ENCODE peak calls at places on chromosomes 1 and 21, in eight cellular contexts. One of them, this sample, is unnamed.

GRCh38 chr1:145995148-145995851 is 1.1 kb downstream of the TXNIP start:
- DNase-seq in breast epithelium: no peak
- DNase-seq in endothelial cell: no peak
- DNase-seq in lower leg skin: peak
- DNase-seq in Calu3: no peak
- DNase-seq in left ventricle myocardium inferior: no peak
- DNase-seq in neural crest cell: no peak
- DNase-seq in bronchial epithelial cell: no peak
- DNase-seq in this sample: no peak

GRCh38 chr1:29878501-29878900 is 642.2 kb downstream of the PTPRU start:
- DNase-seq in bronchial epithelial cell: no peak
- DNase-seq in lower leg skin: peak
- DNase-seq in endothelial cell: no peak
- DNase-seq in breast epithelium: no peak
- DNase-seq in Calu3: no peak
- DNase-seq in left ventricle myocardium inferior: no peak
- DNase-seq in neural crest cell: no peak
- DNase-seq in this sample: no peak

GRCh38 chr21:31520506-31521163 is 138.9 kb upstream of the SOD1 start:
- DNase-seq in left ventricle myocardium inferior: no peak
- DNase-seq in endothelial cell: no peak
- DNase-seq in lower leg skin: no peak
- DNase-seq in breast epithelium: no peak
- DNase-seq in Calu3: no peak
- DNase-seq in bronchial epithelial cell: no peak
- DNase-seq in neural crest cell: no peak
- DNase-seq in this sample: no peak

GRCh38 chr1:40944326-40944725 is 35.2 kb upstream of the CTPS1 start:
- DNase-seq in left ventricle myocardium inferior: no peak
- DNase-seq in breast epithelium: peak
- DNase-seq in lower leg skin: no peak
- DNase-seq in bronchial epithelial cell: peak
- DNase-seq in Calu3: peak
- DNase-seq in endothelial cell: no peak
- DNase-seq in neural crest cell: no peak
- DNase-seq in this sample: peak

GRCh38 chr1:1020415-1021009 is 592 bp downstream of the AGRN start:
- DNase-seq in lower leg skin: no peak
- DNase-seq in bronchial epithelial cell: no peak
- DNase-seq in neural crest cell: peak
- DNase-seq in breast epithelium: no peak
- DNase-seq in left ventricle myocardium inferior: no peak
- DNase-seq in endothelial cell: no peak
- DNase-seq in Calu3: peak
- DNase-seq in this sample: no peak

GRCh38 chr1:177247777-177248176 is 77.0 kb downstream of the BRINP2 start:
- DNase-seq in left ventricle myocardium inferior: no peak
- DNase-seq in bronchial epithelial cell: no peak
- DNase-seq in breast epithelium: no peak
- DNase-seq in endothelial cell: no peak
- DNase-seq in neural crest cell: no peak
- DNase-seq in lower leg skin: no peak
- DNase-seq in Calu3: no peak
- DNase-seq in this sample: no peak

GRCh38 chr1:80731241-80731894 is 1069.4 kb upstream of the ADGRL2 start:
- DNase-seq in Calu3: peak
- DNase-seq in neural crest cell: no peak
- DNase-seq in breast epithelium: peak
- DNase-seq in left ventricle myocardium inferior: peak
- DNase-seq in lower leg skin: no peak
- DNase-seq in endothelial cell: no peak
- DNase-seq in bronchial epithelial cell: peak
- DNase-seq in this sample: no peak

GRCh38 chr1:85078903-85079302 is 30.6 kb upstream of the MCOLN3 start:
- DNase-seq in breast epithelium: no peak
- DNase-seq in neural crest cell: no peak
- DNase-seq in bronchial epithelial cell: no peak
- DNase-seq in left ventricle myocardium inferior: no peak
- DNase-seq in endothelial cell: no peak
- DNase-seq in Calu3: no peak
- DNase-seq in lower leg skin: no peak
- DNase-seq in this sample: peak

GRCh38 chr21:45326834-45327457 is 39.3 kb upstream of the POFUT2 start:
- DNase-seq in lower leg skin: no peak
- DNase-seq in neural crest cell: no peak
- DNase-seq in left ventricle myocardium inferior: peak
- DNase-seq in breast epithelium: no peak
- DNase-seq in Calu3: no peak
- DNase-seq in bronchial epithelial cell: no peak
- DNase-seq in endothelial cell: no peak
- DNase-seq in this sample: no peak

GRCh38 chr1:152566681-152567080 is at the start of gene LCE3E:
- DNase-seq in endothelial cell: no peak
- DNase-seq in bronchial epithelial cell: peak
- DNase-seq in left ventricle myocardium inferior: no peak
- DNase-seq in neural crest cell: no peak
- DNase-seq in lower leg skin: no peak
- DNase-seq in breast epithelium: no peak
- DNase-seq in Calu3: no peak
- DNase-seq in this sample: no peak

GRCh38 chr1:2284932-2285331 is 56.8 kb downstream of the SKI start:
- DNase-seq in Calu3: no peak
- DNase-seq in lower leg skin: no peak
- DNase-seq in left ventricle myocardium inferior: no peak
- DNase-seq in bronchial epithelial cell: no peak
- DNase-seq in endothelial cell: no peak
- DNase-seq in neural crest cell: no peak
- DNase-seq in breast epithelium: no peak
- DNase-seq in this sample: no peak

GRCh38 chr1:221035680-221036153 is 156.5 kb downstream of the HLX start:
- DNase-seq in Calu3: no peak
- DNase-seq in lower leg skin: no peak
- DNase-seq in bronchial epithelial cell: peak
- DNase-seq in left ventricle myocardium inferior: no peak
- DNase-seq in breast epithelium: no peak
- DNase-seq in endothelial cell: no peak
- DNase-seq in neural crest cell: no peak
- DNase-seq in this sample: peak

GRCh38 chr1:16251381-16251780 is 14.4 kb upstream of the CPLANE2 start:
- DNase-seq in left ventricle myocardium inferior: no peak
- DNase-seq in breast epithelium: no peak
- DNase-seq in bronchial epithelial cell: no peak
- DNase-seq in neural crest cell: no peak
- DNase-seq in endothelial cell: no peak
- DNase-seq in lower leg skin: peak
- DNase-seq in Calu3: no peak
- DNase-seq in this sample: no peak

GRCh38 chr1:87841332-87841731 is 512.7 kb downstream of the LMO4 start:
- DNase-seq in bronchial epithelial cell: no peak
- DNase-seq in endothelial cell: no peak
- DNase-seq in lower leg skin: no peak
- DNase-seq in neural crest cell: no peak
- DNase-seq in left ventricle myocardium inferior: no peak
- DNase-seq in Calu3: no peak
- DNase-seq in breast epithelium: no peak
- DNase-seq in this sample: no peak

GRCh38 chr1:16068356-16069270 is 4.8 kb downstream of the FAM131C start:
- DNase-seq in lower leg skin: no peak
- DNase-seq in breast epithelium: no peak
- DNase-seq in bronchial epithelial cell: no peak
- DNase-seq in Calu3: no peak
- DNase-seq in endothelial cell: no peak
- DNase-seq in neural crest cell: no peak
- DNase-seq in left ventricle myocardium inferior: peak
- DNase-seq in this sample: peak

GRCh38 chr1:16644179-16645043 is 22.3 kb downstream of the RNU1-3 start:
- DNase-seq in neural crest cell: peak
- DNase-seq in breast epithelium: peak
- DNase-seq in Calu3: peak
- DNase-seq in left ventricle myocardium inferior: peak
- DNase-seq in bronchial epithelial cell: peak
- DNase-seq in endothelial cell: peak
- DNase-seq in lower leg skin: peak
- DNase-seq in this sample: peak

GRCh38 chr1:169970114-169970513 is 76.4 kb upstream of the SCYL3 start:
- DNase-seq in endothelial cell: no peak
- DNase-seq in breast epithelium: no peak
- DNase-seq in left ventricle myocardium inferior: no peak
- DNase-seq in Calu3: no peak
- DNase-seq in neural crest cell: no peak
- DNase-seq in bronchial epithelial cell: no peak
- DNase-seq in lower leg skin: no peak
- DNase-seq in this sample: no peak

GRCh38 chr1:35894183-35894582 is 11.2 kb downstream of the AGO1 start:
- DNase-seq in left ventricle myocardium inferior: no peak
- DNase-seq in bronchial epithelial cell: no peak
- DNase-seq in breast epithelium: no peak
- DNase-seq in Calu3: no peak
- DNase-seq in lower leg skin: no peak
- DNase-seq in endothelial cell: no peak
- DNase-seq in neural crest cell: no peak
- DNase-seq in this sample: peak

DNA sequence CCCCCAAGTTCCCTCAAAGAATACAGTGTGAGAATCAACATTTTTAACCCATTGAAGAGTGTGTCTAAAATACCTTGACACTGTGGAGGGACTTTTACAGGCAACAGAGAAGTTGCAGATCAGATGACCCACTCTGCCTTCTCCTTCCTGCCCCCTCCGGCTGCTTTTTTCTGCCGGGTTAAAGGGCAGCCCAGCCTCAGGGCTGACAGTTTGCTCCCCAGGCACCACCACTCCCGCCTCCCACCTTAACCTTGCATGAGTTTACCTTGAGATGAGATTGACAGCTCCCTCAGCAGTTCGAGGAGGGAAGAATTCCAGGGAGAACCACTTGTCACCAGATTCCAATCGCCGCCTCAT is 3.2 kb downstream of the MTHFR start:
- DNase-seq in neural crest cell: no peak
- DNase-seq in Calu3: no peak
- DNase-seq in breast epithelium: no peak
- DNase-seq in bronchial epithelial cell: no peak
- DNase-seq in endothelial cell: no peak
- DNase-seq in lower leg skin: no peak
- DNase-seq in left ventricle myocardium inferior: no peak
- DNase-seq in this sample: no peak
- TF ChIP-seq CTCF in neural crest cell: no peak
- TF ChIP-seq CTCF in Calu3: no peak
- TF ChIP-seq CTCF in breast epithelium: no peak
- TF ChIP-seq CTCF in bronchial epithelial cell: no peak
- TF ChIP-seq CTCF in endothelial cell: no peak
- TF ChIP-seq CTCF in lower leg skin: no peak
- TF ChIP-seq CTCF in left ventricle myocardium inferior: no peak
- TF ChIP-seq CTCF in this sample: no peak

GRCh38 chr1:28329395-28330153 is 734 bp downstream of the MED18 start:
- DNase-seq in breast epithelium: no peak
- DNase-seq in lower leg skin: no peak
- DNase-seq in Calu3: peak
- DNase-seq in endothelial cell: peak
- DNase-seq in neural crest cell: peak
- DNase-seq in left ventricle myocardium inferior: no peak
- DNase-seq in bronchial epithelial cell: peak
- DNase-seq in this sample: peak
- TF ChIP-seq CTCF in breast epithelium: peak
- TF ChIP-seq CTCF in lower leg skin: no peak
- TF ChIP-seq CTCF in Calu3: no peak
- TF ChIP-seq CTCF in endothelial cell: no peak
- TF ChIP-seq CTCF in neural crest cell: peak
- TF ChIP-seq CTCF in left ventricle myocardium inferior: peak
- TF ChIP-seq CTCF in bronchial epithelial cell: no peak
- TF ChIP-seq CTCF in this sample: peak

DNA sequence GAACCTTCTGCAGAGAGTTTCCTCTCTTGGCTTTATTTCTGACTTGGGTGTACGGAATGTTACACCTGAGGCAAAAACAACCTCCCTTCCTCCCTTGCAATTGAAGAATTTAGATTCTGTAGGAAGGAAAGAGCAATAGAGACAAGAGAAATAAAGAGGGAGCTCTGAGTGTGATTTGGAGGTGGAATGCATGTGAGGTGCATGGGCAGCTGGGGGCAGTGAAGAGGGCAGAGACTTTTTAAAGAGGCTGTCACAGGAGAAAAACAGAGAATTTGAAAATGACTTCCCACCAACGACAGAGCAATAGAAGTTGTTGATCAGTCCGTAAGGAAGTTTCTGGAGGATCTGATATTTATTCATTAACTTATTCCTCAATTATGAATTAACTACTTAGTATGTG is 172.0 kb upstream of the B3GALT2 start:
- DNase-seq in Calu3: peak
- DNase-seq in bronchial epithelial cell: no peak
- DNase-seq in endothelial cell: no peak
- DNase-seq in neural crest cell: no peak
- DNase-seq in breast epithelium: no peak
- DNase-seq in lower leg skin: no peak
- DNase-seq in left ventricle myocardium inferior: no peak
- DNase-seq in this sample: no peak
- TF ChIP-seq CTCF in Calu3: no peak
- TF ChIP-seq CTCF in bronchial epithelial cell: no peak
- TF ChIP-seq CTCF in endothelial cell: no peak
- TF ChIP-seq CTCF in neural crest cell: no peak
- TF ChIP-seq CTCF in breast epithelium: no peak
- TF ChIP-seq CTCF in lower leg skin: no peak
- TF ChIP-seq CTCF in left ventricle myocardium inferior: peak
- TF ChIP-seq CTCF in this sample: no peak

DNA sequence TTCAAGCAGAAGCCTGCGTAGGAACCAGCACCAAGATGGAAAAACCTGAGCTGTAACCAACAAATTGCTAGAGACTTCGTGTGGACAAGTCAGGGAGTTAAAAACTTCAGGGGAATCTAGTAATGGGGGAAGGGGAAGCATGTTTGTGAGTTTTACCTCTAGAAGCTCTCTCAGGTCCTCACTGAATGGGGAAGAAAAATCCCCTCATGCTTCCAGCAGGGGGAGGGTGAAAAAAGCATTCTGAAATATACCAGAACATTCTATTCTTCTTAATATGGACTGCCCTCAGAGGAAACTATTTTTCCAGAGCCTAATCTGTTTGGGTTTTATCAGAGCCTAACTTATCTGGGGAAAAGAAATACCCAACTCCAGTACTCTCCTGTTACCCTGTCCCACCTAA is 28.6 kb downstream of the GNG12 start:
- DNase-seq in left ventricle myocardium inferior: no peak
- DNase-seq in bronchial epithelial cell: no peak
- DNase-seq in breast epithelium: no peak
- DNase-seq in Calu3: no peak
- DNase-seq in neural crest cell: no peak
- DNase-seq in lower leg skin: no peak
- DNase-seq in endothelial cell: no peak
- DNase-seq in this sample: no peak
- TF ChIP-seq CTCF in left ventricle myocardium inferior: no peak
- TF ChIP-seq CTCF in bronchial epithelial cell: no peak
- TF ChIP-seq CTCF in breast epithelium: no peak
- TF ChIP-seq CTCF in Calu3: no peak
- TF ChIP-seq CTCF in neural crest cell: no peak
- TF ChIP-seq CTCF in lower leg skin: no peak
- TF ChIP-seq CTCF in endothelial cell: peak
- TF ChIP-seq CTCF in this sample: peak

DNA sequence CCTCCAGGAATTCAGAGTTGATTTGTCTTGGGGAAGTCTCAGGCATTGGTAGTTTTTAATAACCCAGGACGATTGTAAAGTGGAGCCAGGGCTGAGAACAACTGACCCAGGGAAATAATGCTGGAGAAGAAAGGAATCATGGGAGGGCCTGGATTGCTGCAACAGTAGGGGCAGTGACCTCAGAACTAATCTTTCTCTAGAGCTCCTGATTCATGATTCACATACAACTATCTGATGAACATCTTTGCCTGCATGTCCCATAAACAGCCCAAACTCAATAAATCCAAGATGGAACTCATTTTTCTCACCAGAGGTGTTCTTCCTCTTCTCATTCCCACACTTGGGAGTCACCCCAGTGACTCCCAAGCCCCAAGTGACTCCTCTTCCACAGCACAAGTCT is 8.1 kb upstream of the G0S2 start:
- DNase-seq in endothelial cell: no peak
- DNase-seq in breast epithelium: no peak
- DNase-seq in lower leg skin: no peak
- DNase-seq in neural crest cell: no peak
- DNase-seq in bronchial epithelial cell: no peak
- DNase-seq in Calu3: no peak
- DNase-seq in left ventricle myocardium inferior: no peak
- DNase-seq in this sample: no peak
- TF ChIP-seq CTCF in endothelial cell: no peak
- TF ChIP-seq CTCF in breast epithelium: no peak
- TF ChIP-seq CTCF in lower leg skin: no peak
- TF ChIP-seq CTCF in neural crest cell: no peak
- TF ChIP-seq CTCF in bronchial epithelial cell: no peak
- TF ChIP-seq CTCF in Calu3: no peak
- TF ChIP-seq CTCF in left ventricle myocardium inferior: no peak
- TF ChIP-seq CTCF in this sample: no peak

This sample was measured in HFFc6.